ENCODE peak calls at places on chromosomes 3 and 15, in six cellular contexts. One of them, this sample, is unnamed. For H3K27me3, the result is how much of the 10 kb centered on the place peaks cover.

GRCh38 chr3:181860243-181860642 is 148.5 kb downstream of the SOX2 start:
- DNase-seq in body of pancreas: no peak
- DNase-seq in thyroid gland: no peak
- DNase-seq in sigmoid colon: no peak
- DNase-seq in transverse colon: no peak
- DNase-seq in IMR-90: no peak
- DNase-seq in this sample: no peak

GRCh38 chr15:91182096-91182495 is 82.0 kb downstream of the SV2B start:
- DNase-seq in transverse colon: no peak
- DNase-seq in sigmoid colon: no peak
- DNase-seq in IMR-90: no peak
- DNase-seq in body of pancreas: no peak
- DNase-seq in thyroid gland: no peak
- DNase-seq in this sample: no peak

GRCh38 chr15:81016253-81017068 is 15.7 kb downstream of the TLNRD1 start:
- DNase-seq in sigmoid colon: no peak
- DNase-seq in body of pancreas: no peak
- DNase-seq in thyroid gland: no peak
- DNase-seq in IMR-90: no peak
- DNase-seq in transverse colon: no peak
- DNase-seq in this sample: no peak

GRCh38 chr3:124632566-124633140 is 97.6 kb upstream of the UMPS start:
- DNase-seq in transverse colon: no peak
- DNase-seq in IMR-90: no peak
- DNase-seq in body of pancreas: no peak
- DNase-seq in sigmoid colon: no peak
- DNase-seq in thyroid gland: no peak
- DNase-seq in this sample: no peak

GRCh38 chr15:52292780-52293392 is 2.7 kb downstream of the MYO5C start:
- DNase-seq in thyroid gland: no peak
- DNase-seq in IMR-90: no peak
- DNase-seq in transverse colon: no peak
- DNase-seq in body of pancreas: peak
- DNase-seq in sigmoid colon: no peak
- DNase-seq in this sample: no peak

GRCh38 chr3:11910971-11911531 is 64.4 kb upstream of the TAMM41 start:
- DNase-seq in sigmoid colon: no peak
- DNase-seq in IMR-90: no peak
- DNase-seq in transverse colon: no peak
- DNase-seq in thyroid gland: no peak
- DNase-seq in body of pancreas: peak
- DNase-seq in this sample: no peak

GRCh38 chr15:45854455-45855202 is 219.8 kb downstream of the SQOR start:
- DNase-seq in sigmoid colon: no peak
- DNase-seq in IMR-90: no peak
- DNase-seq in body of pancreas: peak
- DNase-seq in transverse colon: no peak
- DNase-seq in thyroid gland: no peak
- DNase-seq in this sample: no peak

GRCh38 chr3:181610973-181611265 is 100.8 kb upstream of the SOX2 start:
- DNase-seq in thyroid gland: no peak
- DNase-seq in IMR-90: no peak
- DNase-seq in body of pancreas: no peak
- DNase-seq in transverse colon: no peak
- DNase-seq in sigmoid colon: no peak
- DNase-seq in this sample: no peak

GRCh38 chr3:16461463-16462245 is 51.8 kb downstream of the RFTN1 start:
- DNase-seq in transverse colon: no peak
- DNase-seq in body of pancreas: no peak
- DNase-seq in IMR-90: no peak
- DNase-seq in thyroid gland: peak
- DNase-seq in sigmoid colon: no peak
- DNase-seq in this sample: no peak

GRCh38 chr3:69214241-69214640 is 91.8 kb upstream of the LMOD3 start:
- DNase-seq in sigmoid colon: no peak
- DNase-seq in thyroid gland: no peak
- DNase-seq in transverse colon: no peak
- DNase-seq in IMR-90: no peak
- DNase-seq in body of pancreas: no peak
- DNase-seq in this sample: no peak

GRCh38 chr3:112097378-112097777 is 11.2 kb downstream of the C3orf52 start:
- DNase-seq in transverse colon: peak
- DNase-seq in IMR-90: peak
- DNase-seq in sigmoid colon: no peak
- DNase-seq in body of pancreas: peak
- DNase-seq in thyroid gland: peak
- DNase-seq in this sample: peak

GRCh38 chr3:88767746-88768145 is 339.7 kb upstream of the EPHA3 start:
- DNase-seq in transverse colon: no peak
- DNase-seq in body of pancreas: no peak
- DNase-seq in thyroid gland: no peak
- DNase-seq in IMR-90: no peak
- DNase-seq in sigmoid colon: no peak
- DNase-seq in this sample: no peak

GRCh38 chr3:164984947-164985346 is 93.3 kb downstream of the SI start:
- DNase-seq in body of pancreas: no peak
- DNase-seq in sigmoid colon: no peak
- DNase-seq in thyroid gland: no peak
- DNase-seq in IMR-90: no peak
- DNase-seq in transverse colon: no peak
- DNase-seq in this sample: no peak

GRCh38 chr3:144394052-144394451 is 422.4 kb downstream of the DIPK2A start:
- DNase-seq in body of pancreas: no peak
- DNase-seq in IMR-90: peak
- DNase-seq in transverse colon: no peak
- DNase-seq in sigmoid colon: no peak
- DNase-seq in thyroid gland: no peak
- DNase-seq in this sample: no peak

GRCh38 chr3:193451881-193452280 is 73.3 kb upstream of the ATP13A5 start:
- DNase-seq in thyroid gland: no peak
- DNase-seq in transverse colon: no peak
- DNase-seq in IMR-90: no peak
- DNase-seq in sigmoid colon: no peak
- DNase-seq in body of pancreas: no peak
- DNase-seq in this sample: no peak

GRCh38 chr3:113110263-113110662 is 101.1 kb upstream of the BOC start:
- DNase-seq in thyroid gland: no peak
- DNase-seq in sigmoid colon: no peak
- DNase-seq in IMR-90: no peak
- DNase-seq in body of pancreas: no peak
- DNase-seq in transverse colon: peak
- DNase-seq in this sample: no peak

GRCh38 chr3:119294889-119295769 is 946 bp downstream of the ARHGAP31 start:
- DNase-seq in IMR-90: peak
- DNase-seq in transverse colon: peak
- DNase-seq in sigmoid colon: peak
- DNase-seq in thyroid gland: peak
- DNase-seq in body of pancreas: peak
- DNase-seq in this sample: peak

GRCh38 chr3:131794766-131795381 is 239.9 kb downstream of the CPNE4 start:
- DNase-seq in sigmoid colon: no peak
- DNase-seq in thyroid gland: peak
- DNase-seq in IMR-90: peak
- DNase-seq in transverse colon: no peak
- DNase-seq in body of pancreas: peak
- DNase-seq in this sample: peak

GRCh38 chr3:45105855-45106655 is 40.1 kb downstream of the CDCP1 start:
- DNase-seq in thyroid gland: no peak
- DNase-seq in body of pancreas: no peak
- DNase-seq in sigmoid colon: no peak
- DNase-seq in IMR-90: peak
- DNase-seq in transverse colon: no peak
- DNase-seq in this sample: no peak

GRCh38 chr3:191762323-191762960 is 301.5 kb downstream of the PYDC2 start:
- DNase-seq in body of pancreas: no peak
- DNase-seq in sigmoid colon: no peak
- DNase-seq in IMR-90: no peak
- DNase-seq in thyroid gland: peak
- DNase-seq in transverse colon: no peak
- DNase-seq in this sample: no peak

GRCh38 chr15:44194397-44195150 is 497 bp downstream of the FRMD5 start:
- DNase-seq in sigmoid colon: peak
- DNase-seq in thyroid gland: peak
- DNase-seq in IMR-90: peak
- DNase-seq in body of pancreas: peak
- DNase-seq in transverse colon: peak
- DNase-seq in this sample: peak

GRCh38 chr15:44199393-44199792 is 4.3 kb upstream of the FRMD5 start:
- DNase-seq in IMR-90: no peak
- DNase-seq in transverse colon: no peak
- DNase-seq in thyroid gland: no peak
- DNase-seq in body of pancreas: no peak
- DNase-seq in sigmoid colon: no peak
- DNase-seq in this sample: no peak

GRCh38 chr15:44193651-44194396 is 1.2 kb downstream of the FRMD5 start:
- DNase-seq in sigmoid colon: no peak
- DNase-seq in transverse colon: no peak
- DNase-seq in body of pancreas: no peak
- DNase-seq in thyroid gland: peak
- DNase-seq in IMR-90: peak
- DNase-seq in this sample: peak

DNA sequence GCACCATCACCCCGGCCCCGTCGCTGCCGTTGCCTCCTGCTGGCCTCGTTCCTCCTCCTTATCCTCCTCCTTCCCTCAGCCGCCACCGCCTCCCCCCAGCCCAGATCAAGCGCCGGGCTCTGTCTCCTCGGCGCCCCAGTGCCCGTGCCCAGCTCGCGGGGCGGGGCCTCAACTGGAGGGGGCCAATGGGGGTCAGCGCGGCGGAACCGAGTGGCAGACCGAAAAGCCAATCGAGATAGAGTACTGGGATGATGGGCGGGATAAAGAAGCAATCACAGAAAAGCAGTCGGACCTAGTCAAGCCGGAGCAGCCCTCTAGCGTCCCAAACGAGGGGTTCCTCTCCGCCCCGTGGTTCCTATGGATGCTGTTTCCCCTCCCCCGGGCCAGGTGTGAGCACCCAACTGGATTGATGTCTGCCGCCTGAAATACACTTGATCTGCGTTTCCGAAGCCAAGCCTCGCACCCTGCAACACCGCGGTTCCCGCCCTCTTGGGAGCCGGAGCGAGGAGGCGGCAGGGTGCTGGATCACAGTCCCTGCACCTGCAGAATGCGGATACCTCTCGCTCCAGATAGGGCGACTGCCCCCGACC is at the start of gene FRMD5:
- DNase-seq in sigmoid colon: peak
- DNase-seq in IMR-90: peak
- DNase-seq in thyroid gland: peak
- DNase-seq in transverse colon: peak
- DNase-seq in body of pancreas: peak
- DNase-seq in this sample: peak
- TF ChIP-seq POLR2A in sigmoid colon: no peak
- TF ChIP-seq POLR2A in IMR-90: no peak
- TF ChIP-seq POLR2A in thyroid gland: no peak
- TF ChIP-seq POLR2A in transverse colon: peak
- TF ChIP-seq POLR2A in body of pancreas: no peak
- TF ChIP-seq POLR2A in this sample: peak

GRCh38 chr3:46222435-46223161 is 14.5 kb upstream of the CCR1 start:
- DNase-seq in sigmoid colon: no peak
- DNase-seq in transverse colon: no peak
- DNase-seq in IMR-90: no peak
- DNase-seq in body of pancreas: no peak
- DNase-seq in thyroid gland: no peak
- DNase-seq in this sample: no peak
- H3K27me3 ChIP-seq in sigmoid colon: under half
- H3K27me3 ChIP-seq in transverse colon: under half
- H3K27me3 ChIP-seq in IMR-90: under half
- H3K27me3 ChIP-seq in body of pancreas: under half
- H3K27me3 ChIP-seq in thyroid gland: under half
- H3K27me3 ChIP-seq in this sample: under half

DNA sequence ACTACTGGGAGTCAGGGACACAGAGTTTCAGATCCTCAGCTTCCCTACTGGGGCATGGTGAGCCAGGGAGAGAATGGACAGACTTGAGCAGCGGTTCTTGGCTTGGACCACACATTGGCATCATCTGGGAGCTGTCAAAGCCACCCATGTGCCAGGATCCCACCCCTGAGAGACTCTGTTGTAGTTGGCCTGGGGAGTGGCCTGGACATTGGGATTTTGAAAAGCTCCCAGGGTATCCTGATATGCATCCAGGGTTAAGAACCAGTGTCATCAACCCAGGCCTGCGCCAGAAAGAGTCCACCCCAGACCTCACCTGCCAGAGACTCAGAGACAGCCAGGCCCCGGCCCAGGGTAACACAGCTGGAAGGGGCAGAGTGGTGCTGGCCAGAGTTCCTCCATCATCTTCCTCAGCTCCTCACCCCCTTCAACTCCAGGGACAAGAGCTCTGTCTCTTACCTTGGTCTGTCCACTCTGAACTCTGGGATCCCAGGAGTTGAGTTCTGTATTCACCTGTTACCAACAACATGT is 33.0 kb upstream of the CHRNB4 start:
- DNase-seq in transverse colon: no peak
- DNase-seq in sigmoid colon: no peak
- DNase-seq in IMR-90: no peak
- DNase-seq in thyroid gland: no peak
- DNase-seq in body of pancreas: no peak
- DNase-seq in this sample: no peak
- TF ChIP-seq POLR2A in transverse colon: no peak
- TF ChIP-seq POLR2A in sigmoid colon: no peak
- TF ChIP-seq POLR2A in IMR-90: no peak
- TF ChIP-seq POLR2A in thyroid gland: no peak
- TF ChIP-seq POLR2A in body of pancreas: no peak
- TF ChIP-seq POLR2A in this sample: no peak

DNA sequence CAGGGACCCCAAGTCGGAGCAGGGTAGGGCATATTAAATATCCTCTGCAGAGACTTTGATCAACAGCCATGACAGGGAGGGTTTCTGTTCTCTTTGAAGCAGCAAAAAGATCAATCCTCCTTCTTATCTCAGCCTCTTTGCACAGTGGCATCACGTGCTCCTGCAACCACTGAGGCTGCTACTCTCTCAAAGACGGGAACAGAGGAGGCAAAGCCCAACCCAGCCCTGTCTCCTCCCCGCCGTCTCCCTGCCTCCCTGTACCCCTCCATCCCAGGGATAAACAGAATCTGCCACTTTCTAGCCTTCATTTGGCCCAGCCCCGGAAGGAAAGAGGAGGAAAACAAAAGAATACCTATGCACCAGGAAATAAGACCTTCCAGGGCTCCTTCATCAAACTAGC is 7.5 kb upstream of the TBC1D21 start:
- DNase-seq in body of pancreas: no peak
- DNase-seq in IMR-90: no peak
- DNase-seq in thyroid gland: no peak
- DNase-seq in sigmoid colon: no peak
- DNase-seq in transverse colon: no peak
- DNase-seq in this sample: no peak
- H3K27me3 ChIP-seq in body of pancreas: under half
- H3K27me3 ChIP-seq in IMR-90: half or more
- H3K27me3 ChIP-seq in thyroid gland: under half
- H3K27me3 ChIP-seq in sigmoid colon: under half
- H3K27me3 ChIP-seq in transverse colon: half or more
- H3K27me3 ChIP-seq in this sample: under half